ENCODE peak calls at places on chromosomes 7 and 10, in five cellular contexts. One of them, this sample, is unnamed.

GRCh38 chr10:88919041-88919440 is 33.5 kb downstream of the ACTA2 start:
- DNase-seq in bronchial epithelial cell: no peak
- DNase-seq in foreskin fibroblast: no peak
- DNase-seq in astrocyte: no peak
- DNase-seq in GM12864: no peak
- DNase-seq in this sample: no peak

GRCh38 chr7:144050093-144050492 is 1.3 kb downstream of the OR2A5 start:
- DNase-seq in GM12864: no peak
- DNase-seq in foreskin fibroblast: no peak
- DNase-seq in astrocyte: no peak
- DNase-seq in bronchial epithelial cell: no peak
- DNase-seq in this sample: no peak

GRCh38 chr10:65065278-65065677 is 1544.1 kb downstream of the REEP3 start:
- DNase-seq in foreskin fibroblast: no peak
- DNase-seq in astrocyte: no peak
- DNase-seq in bronchial epithelial cell: no peak
- DNase-seq in GM12864: no peak
- DNase-seq in this sample: no peak

GRCh38 chr7:78490526-78490925 is 692.0 kb downstream of the PHTF2 start:
- DNase-seq in foreskin fibroblast: no peak
- DNase-seq in astrocyte: no peak
- DNase-seq in GM12864: no peak
- DNase-seq in bronchial epithelial cell: no peak
- DNase-seq in this sample: no peak

GRCh38 chr7:95469850-95470249 is 15.9 kb upstream of the ASB4 start:
- DNase-seq in foreskin fibroblast: no peak
- DNase-seq in GM12864: no peak
- DNase-seq in bronchial epithelial cell: no peak
- DNase-seq in astrocyte: no peak
- DNase-seq in this sample: no peak

GRCh38 chr7:105011771-105012502 is 2.1 kb upstream of the KMT2E start:
- DNase-seq in GM12864: no peak
- DNase-seq in bronchial epithelial cell: no peak
- DNase-seq in foreskin fibroblast: no peak
- DNase-seq in astrocyte: no peak
- DNase-seq in this sample: no peak

GRCh38 chr10:28236641-28237040 is 66.2 kb downstream of the MPP7 start:
- DNase-seq in bronchial epithelial cell: no peak
- DNase-seq in foreskin fibroblast: no peak
- DNase-seq in astrocyte: peak
- DNase-seq in GM12864: no peak
- DNase-seq in this sample: no peak

GRCh38 chr7:13981070-13981469 is 8.4 kb downstream of the ETV1 start:
- DNase-seq in bronchial epithelial cell: peak
- DNase-seq in foreskin fibroblast: peak
- DNase-seq in GM12864: no peak
- DNase-seq in astrocyte: peak
- DNase-seq in this sample: peak

GRCh38 chr10:128095753-128096469 is 30.3 kb downstream of the MKI67 start:
- DNase-seq in GM12864: peak
- DNase-seq in foreskin fibroblast: no peak
- DNase-seq in bronchial epithelial cell: no peak
- DNase-seq in astrocyte: no peak
- DNase-seq in this sample: no peak

GRCh38 chr7:155996718-155997059 is 184.4 kb upstream of the SHH start:
- DNase-seq in astrocyte: no peak
- DNase-seq in GM12864: no peak
- DNase-seq in foreskin fibroblast: no peak
- DNase-seq in bronchial epithelial cell: no peak
- DNase-seq in this sample: no peak

GRCh38 chr7:151517601-151518104 is 2.0 kb downstream of the RHEB start:
- DNase-seq in foreskin fibroblast: no peak
- DNase-seq in GM12864: no peak
- DNase-seq in astrocyte: no peak
- DNase-seq in bronchial epithelial cell: no peak
- DNase-seq in this sample: no peak

GRCh38 chr7:104643587-104644217 is 315.3 kb downstream of the LHFPL3 start:
- DNase-seq in GM12864: no peak
- DNase-seq in astrocyte: no peak
- DNase-seq in bronchial epithelial cell: peak
- DNase-seq in foreskin fibroblast: no peak
- DNase-seq in this sample: no peak

GRCh38 chr7:123468303-123468702 is 66.1 kb downstream of the IQUB start:
- DNase-seq in astrocyte: no peak
- DNase-seq in foreskin fibroblast: no peak
- DNase-seq in bronchial epithelial cell: no peak
- DNase-seq in GM12864: no peak
- DNase-seq in this sample: no peak

GRCh38 chr10:57867226-57867625 is 400.5 kb downstream of the IPMK start:
- DNase-seq in astrocyte: no peak
- DNase-seq in bronchial epithelial cell: peak
- DNase-seq in foreskin fibroblast: no peak
- DNase-seq in GM12864: no peak
- DNase-seq in this sample: no peak

GRCh38 chr7:143396182-143396581 is 12.5 kb downstream of the EPHA1 start:
- DNase-seq in foreskin fibroblast: no peak
- DNase-seq in astrocyte: no peak
- DNase-seq in GM12864: no peak
- DNase-seq in bronchial epithelial cell: no peak
- DNase-seq in this sample: no peak

GRCh38 chr10:130713731-130714130 is 577.5 kb downstream of the GLRX3 start:
- DNase-seq in foreskin fibroblast: no peak
- DNase-seq in GM12864: no peak
- DNase-seq in bronchial epithelial cell: no peak
- DNase-seq in astrocyte: no peak
- DNase-seq in this sample: no peak
- H3K4me3 ChIP-seq in foreskin fibroblast: no peak
- H3K4me3 ChIP-seq in GM12864: no peak
- H3K4me3 ChIP-seq in bronchial epithelial cell: no peak
- H3K4me3 ChIP-seq in astrocyte: no peak
- H3K4me3 ChIP-seq in this sample: no peak

GRCh38 chr10:132516771-132517725 is 20.5 kb upstream of the INPP5A start:
- DNase-seq in astrocyte: peak
- DNase-seq in foreskin fibroblast: peak
- DNase-seq in bronchial epithelial cell: peak
- DNase-seq in GM12864: no peak
- DNase-seq in this sample: peak
- H3K4me3 ChIP-seq in astrocyte: peak
- H3K4me3 ChIP-seq in foreskin fibroblast: peak
- H3K4me3 ChIP-seq in bronchial epithelial cell: no peak
- H3K4me3 ChIP-seq in GM12864: no peak
- H3K4me3 ChIP-seq in this sample: peak

GRCh38 chr7:434891-435486 is 84.7 kb downstream of the PDGFA start:
- DNase-seq in foreskin fibroblast: no peak
- DNase-seq in GM12864: no peak
- DNase-seq in bronchial epithelial cell: no peak
- DNase-seq in astrocyte: no peak
- DNase-seq in this sample: peak
- H3K4me3 ChIP-seq in foreskin fibroblast: no peak
- H3K4me3 ChIP-seq in GM12864: no peak
- H3K4me3 ChIP-seq in bronchial epithelial cell: peak
- H3K4me3 ChIP-seq in astrocyte: no peak
- H3K4me3 ChIP-seq in this sample: peak

DNA sequence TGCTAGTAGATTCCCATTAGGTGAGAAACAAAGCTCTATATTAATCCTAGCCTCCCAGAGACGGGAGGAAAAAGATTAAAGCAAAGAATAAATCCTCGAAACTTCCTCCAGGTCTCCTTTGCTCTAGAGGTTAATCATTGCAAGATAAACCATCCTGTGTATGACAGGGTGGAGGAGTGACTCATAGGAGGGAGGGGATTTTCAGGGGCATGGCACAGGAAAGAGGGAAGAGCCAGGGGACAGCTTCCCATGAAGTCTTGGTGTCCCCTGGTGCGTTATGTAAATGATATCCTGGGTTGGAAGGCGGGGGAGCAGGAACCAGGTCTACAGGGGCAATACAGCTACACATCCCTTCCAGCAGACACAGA is 780 bp downstream of the CYP3A5 start:
- DNase-seq in GM12864: no peak
- DNase-seq in bronchial epithelial cell: peak
- DNase-seq in astrocyte: no peak
- DNase-seq in foreskin fibroblast: peak
- DNase-seq in this sample: no peak
- H3K4me3 ChIP-seq in GM12864: no peak
- H3K4me3 ChIP-seq in bronchial epithelial cell: peak
- H3K4me3 ChIP-seq in astrocyte: no peak
- H3K4me3 ChIP-seq in foreskin fibroblast: peak
- H3K4me3 ChIP-seq in this sample: no peak

GRCh38 chr10:5442056-5442989 is 30.0 kb downstream of the NET1 start:
- DNase-seq in GM12864: peak
- DNase-seq in bronchial epithelial cell: peak
- DNase-seq in astrocyte: no peak
- DNase-seq in foreskin fibroblast: no peak
- DNase-seq in this sample: no peak

GRCh38 chr10:5445006-5445405 is 32.6 kb downstream of the NET1 start:
- DNase-seq in GM12864: no peak
- DNase-seq in bronchial epithelial cell: no peak
- DNase-seq in foreskin fibroblast: no peak
- DNase-seq in astrocyte: no peak
- DNase-seq in this sample: no peak

GRCh38 chr10:5441106-5441505 is 28.7 kb downstream of the NET1 start:
- DNase-seq in GM12864: no peak
- DNase-seq in astrocyte: no peak
- DNase-seq in foreskin fibroblast: no peak
- DNase-seq in bronchial epithelial cell: no peak
- DNase-seq in this sample: no peak

GRCh38 chr10:5443429-5443828 is 31.1 kb downstream of the NET1 start:
- DNase-seq in astrocyte: no peak
- DNase-seq in bronchial epithelial cell: no peak
- DNase-seq in foreskin fibroblast: no peak
- DNase-seq in GM12864: peak
- DNase-seq in this sample: no peak

GRCh38 chr10:5442990-5443370 is 30.6 kb downstream of the NET1 start:
- DNase-seq in bronchial epithelial cell: no peak
- DNase-seq in astrocyte: no peak
- DNase-seq in GM12864: no peak
- DNase-seq in foreskin fibroblast: no peak
- DNase-seq in this sample: no peak
- H3K4me3 ChIP-seq in bronchial epithelial cell: no peak
- H3K4me3 ChIP-seq in astrocyte: no peak
- H3K4me3 ChIP-seq in GM12864: no peak
- H3K4me3 ChIP-seq in foreskin fibroblast: no peak
- H3K4me3 ChIP-seq in this sample: no peak

DNA sequence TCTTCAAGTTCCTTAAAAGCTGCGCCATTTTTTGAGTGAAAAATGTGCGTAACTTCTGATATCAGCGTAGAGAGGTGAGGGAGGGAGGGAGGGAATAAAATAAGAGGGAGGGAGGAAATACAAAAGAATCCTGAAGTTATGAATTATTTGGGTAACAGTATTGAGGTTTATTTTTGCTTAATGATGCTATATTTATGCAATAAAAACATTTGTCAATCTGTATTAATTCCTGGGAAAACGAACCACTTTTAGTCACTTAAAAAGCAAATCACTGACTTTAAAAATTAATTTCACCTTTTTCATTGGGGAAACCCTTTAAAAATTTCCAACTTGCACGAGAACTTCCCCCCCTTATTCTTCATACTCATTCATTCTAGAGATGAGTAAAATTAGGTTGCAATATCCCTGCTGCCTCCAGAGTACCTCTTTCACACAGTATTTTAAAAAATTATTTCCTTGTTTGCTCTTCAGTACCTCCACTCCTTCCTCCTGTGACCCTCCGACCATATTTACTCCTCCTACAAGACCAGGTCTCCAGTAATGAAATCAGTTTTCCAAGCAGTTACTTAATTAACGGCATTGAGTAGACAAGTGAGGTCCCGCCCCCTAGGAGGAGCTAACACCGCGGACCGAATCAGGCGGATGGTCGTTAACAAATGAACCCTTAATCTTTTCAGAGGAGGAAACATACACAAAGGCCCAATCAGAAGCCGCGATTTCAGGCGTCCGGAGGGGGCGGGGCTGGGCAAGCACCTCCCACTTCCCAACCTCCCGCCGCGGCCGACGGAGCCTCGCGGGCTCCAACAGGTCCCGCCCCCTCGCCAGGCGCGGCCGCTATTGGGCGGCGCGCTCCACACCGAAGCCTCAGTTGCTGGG is 521 bp upstream of the TRIM24 start:
- DNase-seq in bronchial epithelial cell: peak
- DNase-seq in astrocyte: no peak
- DNase-seq in GM12864: peak
- DNase-seq in foreskin fibroblast: peak
- DNase-seq in this sample: peak
- H3K4me3 ChIP-seq in bronchial epithelial cell: peak
- H3K4me3 ChIP-seq in astrocyte: peak
- H3K4me3 ChIP-seq in GM12864: peak
- H3K4me3 ChIP-seq in foreskin fibroblast: peak
- H3K4me3 ChIP-seq in this sample: peak

GRCh38 chr7:4631021-4631663 is 51.0 kb upstream of the FOXK1 start:
- DNase-seq in foreskin fibroblast: no peak
- DNase-seq in GM12864: no peak
- DNase-seq in bronchial epithelial cell: no peak
- DNase-seq in astrocyte: no peak
- DNase-seq in this sample: no peak
- H3K4me3 ChIP-seq in foreskin fibroblast: peak
- H3K4me3 ChIP-seq in GM12864: no peak
- H3K4me3 ChIP-seq in bronchial epithelial cell: no peak
- H3K4me3 ChIP-seq in astrocyte: peak
- H3K4me3 ChIP-seq in this sample: no peak

This sample was measured in SJSA1.